ENCODE peak calls at places on chromosomes 2 and 18, in seven cellular contexts. One of them, this sample, is unnamed.

GRCh38 chr2:75596784-75597183 is 36.0 kb upstream of the EVA1A start:
- DNase-seq in PC-9: no peak
- DNase-seq in heart left ventricle: no peak
- DNase-seq in pancreas: no peak
- DNase-seq in Caco-2: no peak
- DNase-seq in ovary: no peak
- DNase-seq in A549: no peak
- DNase-seq in this sample: no peak

GRCh38 chr2:167103028-167103756 is 214.9 kb downstream of the XIRP2 start:
- DNase-seq in PC-9: no peak
- DNase-seq in heart left ventricle: no peak
- DNase-seq in pancreas: no peak
- DNase-seq in Caco-2: no peak
- DNase-seq in ovary: no peak
- DNase-seq in A549: no peak
- DNase-seq in this sample: no peak

GRCh38 chr2:57906152-57906732 is 140.4 kb upstream of the VRK2 start:
- DNase-seq in PC-9: no peak
- DNase-seq in heart left ventricle: no peak
- DNase-seq in pancreas: no peak
- DNase-seq in Caco-2: no peak
- DNase-seq in ovary: no peak
- DNase-seq in A549: peak
- DNase-seq in this sample: no peak

GRCh38 chr2:11656671-11657101 is 13.3 kb downstream of the NTSR2 start:
- DNase-seq in PC-9: peak
- DNase-seq in heart left ventricle: no peak
- DNase-seq in pancreas: no peak
- DNase-seq in Caco-2: peak
- DNase-seq in ovary: peak
- DNase-seq in A549: no peak
- DNase-seq in this sample: no peak

GRCh38 chr2:109507217-109507616 is 106.5 kb downstream of the SEPTIN10 start:
- DNase-seq in PC-9: no peak
- DNase-seq in heart left ventricle: no peak
- DNase-seq in pancreas: no peak
- DNase-seq in Caco-2: no peak
- DNase-seq in ovary: no peak
- DNase-seq in A549: no peak
- DNase-seq in this sample: no peak

GRCh38 chr18:5895886-5896740 is 791 bp upstream of the TMEM200C start:
- DNase-seq in PC-9: no peak
- DNase-seq in heart left ventricle: peak
- DNase-seq in pancreas: no peak
- DNase-seq in Caco-2: no peak
- DNase-seq in ovary: peak
- DNase-seq in A549: no peak
- DNase-seq in this sample: no peak

GRCh38 chr2:189204322-189204941 is 24.9 kb upstream of the COL5A2 start:
- DNase-seq in PC-9: no peak
- DNase-seq in heart left ventricle: no peak
- DNase-seq in pancreas: no peak
- DNase-seq in Caco-2: no peak
- DNase-seq in ovary: no peak
- DNase-seq in A549: peak
- DNase-seq in this sample: no peak

GRCh38 chr18:27605107-27605834 is 420.2 kb upstream of the CHST9 start:
- DNase-seq in PC-9: peak
- DNase-seq in heart left ventricle: peak
- DNase-seq in pancreas: peak
- DNase-seq in Caco-2: peak
- DNase-seq in ovary: peak
- DNase-seq in A549: peak
- DNase-seq in this sample: peak

GRCh38 chr2:176516051-176516601 is 246.9 kb downstream of the MTX2 start:
- DNase-seq in PC-9: no peak
- DNase-seq in heart left ventricle: no peak
- DNase-seq in pancreas: no peak
- DNase-seq in Caco-2: no peak
- DNase-seq in ovary: no peak
- DNase-seq in A549: no peak
- DNase-seq in this sample: no peak

GRCh38 chr2:64463784-64464183 is 9.8 kb downstream of the LGALSL start:
- DNase-seq in PC-9: no peak
- DNase-seq in heart left ventricle: no peak
- DNase-seq in pancreas: no peak
- DNase-seq in Caco-2: no peak
- DNase-seq in ovary: no peak
- DNase-seq in A549: no peak
- DNase-seq in this sample: no peak

GRCh38 chr18:3498705-3499451 is 48.9 kb downstream of the TGIF1 start:
- DNase-seq in PC-9: no peak
- DNase-seq in heart left ventricle: peak
- DNase-seq in pancreas: peak
- DNase-seq in Caco-2: peak
- DNase-seq in ovary: peak
- DNase-seq in A549: peak
- DNase-seq in this sample: no peak

DNA sequence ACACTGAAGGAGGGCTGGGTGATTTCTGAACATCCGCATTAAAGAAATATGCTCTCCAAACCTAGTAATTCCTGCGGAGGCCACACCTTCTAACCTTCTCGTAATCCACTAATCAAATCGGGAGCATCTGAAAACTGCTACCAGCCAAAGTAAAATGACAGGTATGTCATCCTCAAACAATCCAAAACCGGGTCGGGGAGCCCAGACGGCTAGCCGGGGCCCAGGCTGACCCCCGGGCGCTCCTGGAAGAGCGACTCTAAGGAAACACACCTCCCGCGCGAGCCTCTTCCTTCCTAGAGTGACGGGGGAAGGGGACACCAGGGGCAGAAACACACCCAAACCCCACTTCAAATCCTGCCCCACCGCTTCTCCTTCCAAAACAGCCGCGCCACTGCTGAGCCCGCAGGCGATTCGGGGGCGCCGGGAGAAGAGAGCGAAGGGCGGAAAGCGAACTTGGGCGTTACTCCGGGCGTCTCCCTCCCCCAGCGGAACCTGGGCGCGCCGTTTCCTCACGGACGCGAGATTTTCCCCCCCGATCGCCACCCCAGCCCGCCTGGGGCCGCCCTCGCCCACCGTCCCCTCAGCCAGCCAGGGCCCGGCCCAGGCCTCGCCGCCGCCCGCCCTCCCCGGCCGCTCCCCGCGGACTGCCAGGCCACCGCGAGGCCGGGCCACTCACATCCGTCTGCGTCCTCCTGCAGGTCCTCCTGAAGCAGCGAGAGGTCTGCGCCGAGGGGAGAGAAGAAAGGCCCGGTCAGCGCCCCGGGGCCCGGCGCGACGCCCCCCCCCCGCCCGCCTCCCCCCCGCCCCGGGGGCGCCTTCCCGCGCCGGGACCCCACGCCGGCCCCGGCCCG is 584 bp downstream of the PPP4R1 start:
- DNase-seq in PC-9: peak
- DNase-seq in heart left ventricle: peak
- DNase-seq in pancreas: peak
- DNase-seq in Caco-2: peak
- DNase-seq in ovary: peak
- DNase-seq in A549: peak
- DNase-seq in this sample: no peak
- TF ChIP-seq CTCF in PC-9: no peak
- TF ChIP-seq CTCF in heart left ventricle: no peak
- TF ChIP-seq CTCF in pancreas: no peak
- TF ChIP-seq CTCF in Caco-2: no peak
- TF ChIP-seq CTCF in ovary: no peak
- TF ChIP-seq CTCF in A549: no peak
- TF ChIP-seq CTCF in this sample: no peak

GRCh38 chr18:57542801-57543427 is 43.6 kb downstream of the FECH start:
- DNase-seq in PC-9: no peak
- DNase-seq in heart left ventricle: no peak
- DNase-seq in pancreas: no peak
- DNase-seq in Caco-2: no peak
- DNase-seq in ovary: no peak
- DNase-seq in A549: no peak
- DNase-seq in this sample: no peak
- H3K4me3 ChIP-seq in PC-9: no peak
- H3K4me3 ChIP-seq in heart left ventricle: no peak
- H3K4me3 ChIP-seq in pancreas: no peak
- H3K4me3 ChIP-seq in Caco-2: no peak
- H3K4me3 ChIP-seq in ovary: no peak
- H3K4me3 ChIP-seq in A549: no peak
- H3K4me3 ChIP-seq in this sample: no peak

GRCh38 chr2:48607307-48608014 is 10.2 kb upstream of the GTF2A1L start:
- DNase-seq in PC-9: peak
- DNase-seq in heart left ventricle: no peak
- DNase-seq in pancreas: no peak
- DNase-seq in Caco-2: no peak
- DNase-seq in ovary: no peak
- DNase-seq in A549: no peak
- DNase-seq in this sample: peak
- TF ChIP-seq CTCF in PC-9: no peak
- TF ChIP-seq CTCF in heart left ventricle: no peak
- TF ChIP-seq CTCF in pancreas: no peak
- TF ChIP-seq CTCF in Caco-2: no peak
- TF ChIP-seq CTCF in ovary: no peak
- TF ChIP-seq CTCF in A549: no peak
- TF ChIP-seq CTCF in this sample: no peak

DNA sequence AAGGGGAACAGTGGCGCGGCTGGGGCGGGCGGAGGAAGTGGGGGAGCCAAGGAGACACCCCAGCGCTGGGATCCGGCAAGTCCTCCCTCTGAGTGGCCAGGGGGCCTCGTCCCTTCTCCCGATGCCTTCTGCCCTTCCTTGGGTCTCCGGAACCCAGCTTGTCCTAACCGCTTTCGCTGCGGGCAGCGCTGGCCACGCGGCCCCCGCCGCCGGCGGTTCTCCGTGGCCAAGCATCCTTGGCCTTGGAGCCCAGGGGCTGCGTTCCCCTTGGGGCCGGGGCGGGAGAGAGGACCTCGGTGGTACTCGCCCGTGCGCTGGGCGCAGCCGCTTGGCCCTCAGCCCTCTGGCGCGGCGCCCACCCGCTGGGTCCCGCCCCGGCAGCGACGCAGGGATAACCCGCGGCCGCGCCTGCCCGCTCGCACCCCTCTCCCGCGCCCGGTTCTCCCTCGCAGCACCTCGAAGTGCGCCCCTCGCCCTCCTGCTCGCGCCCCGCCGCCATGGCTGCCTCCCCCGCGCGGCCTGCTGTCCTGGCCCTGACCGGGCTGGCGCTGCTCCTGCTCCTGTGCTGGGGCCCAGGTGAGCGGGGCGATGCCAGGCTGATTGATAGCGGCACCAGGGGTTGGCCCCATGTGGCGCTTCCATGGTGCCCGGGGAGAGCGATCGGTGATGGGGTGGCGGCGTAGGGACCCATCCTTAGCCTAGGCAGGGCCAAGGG is 128.7 kb downstream of the UXS1 start:
- DNase-seq in PC-9: no peak
- DNase-seq in heart left ventricle: peak
- DNase-seq in pancreas: peak
- DNase-seq in Caco-2: no peak
- DNase-seq in ovary: peak
- DNase-seq in A549: no peak
- DNase-seq in this sample: no peak
- H3K4me3 ChIP-seq in PC-9: no peak
- H3K4me3 ChIP-seq in heart left ventricle: peak
- H3K4me3 ChIP-seq in pancreas: peak
- H3K4me3 ChIP-seq in Caco-2: no peak
- H3K4me3 ChIP-seq in ovary: peak
- H3K4me3 ChIP-seq in A549: no peak
- H3K4me3 ChIP-seq in this sample: no peak

GRCh38 chr2:207230261-207231105 is 64.7 kb upstream of the KLF7 start:
- DNase-seq in PC-9: no peak
- DNase-seq in heart left ventricle: no peak
- DNase-seq in pancreas: peak
- DNase-seq in Caco-2: no peak
- DNase-seq in ovary: no peak
- DNase-seq in A549: peak
- DNase-seq in this sample: no peak
- TF ChIP-seq CTCF in PC-9: peak
- TF ChIP-seq CTCF in heart left ventricle: peak
- TF ChIP-seq CTCF in pancreas: peak
- TF ChIP-seq CTCF in Caco-2: peak
- TF ChIP-seq CTCF in ovary: no peak
- TF ChIP-seq CTCF in A549: peak
- TF ChIP-seq CTCF in this sample: peak

GRCh38 chr18:13460946-13461345 is 242.4 kb downstream of the LDLRAD4 start:
- DNase-seq in PC-9: no peak
- DNase-seq in heart left ventricle: no peak
- DNase-seq in pancreas: no peak
- DNase-seq in Caco-2: no peak
- DNase-seq in ovary: no peak
- DNase-seq in A549: no peak
- DNase-seq in this sample: no peak
- H3K4me3 ChIP-seq in PC-9: peak
- H3K4me3 ChIP-seq in heart left ventricle: no peak
- H3K4me3 ChIP-seq in pancreas: no peak
- H3K4me3 ChIP-seq in Caco-2: no peak
- H3K4me3 ChIP-seq in ovary: no peak
- H3K4me3 ChIP-seq in A549: no peak
- H3K4me3 ChIP-seq in this sample: no peak

DNA sequence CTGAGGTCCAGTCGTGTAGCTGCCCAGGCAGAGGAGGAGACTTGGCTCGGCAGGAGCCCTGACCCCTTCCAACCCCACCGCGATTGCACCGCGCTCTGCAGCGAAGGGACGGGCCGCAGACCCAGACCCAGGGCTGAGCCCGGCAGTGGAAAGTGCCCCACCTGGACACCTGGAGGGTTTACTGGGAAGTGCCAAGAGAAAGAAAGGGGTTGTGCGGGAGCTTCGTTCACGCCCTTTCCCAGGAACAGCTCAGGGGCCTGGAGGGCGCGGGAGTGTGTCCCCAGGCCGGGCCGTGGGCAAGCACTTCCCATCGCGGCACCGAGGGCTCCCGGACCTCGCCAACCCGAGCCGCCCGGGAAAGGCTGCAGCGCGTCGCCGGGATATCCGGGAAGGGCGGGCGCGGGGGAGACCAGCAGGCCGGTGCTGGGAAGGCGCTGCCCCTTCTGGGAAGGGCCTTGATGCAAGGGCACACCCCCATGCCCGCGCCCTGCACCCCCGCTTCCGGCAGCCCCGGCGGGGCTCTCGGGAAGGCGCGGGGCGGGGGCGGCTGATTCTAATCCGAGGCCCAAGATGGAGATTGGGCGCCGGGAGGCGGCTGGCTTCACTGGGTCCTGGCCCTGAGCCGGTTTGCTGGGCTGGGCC is 36.1 kb upstream of the MRPL33 start:
- DNase-seq in PC-9: peak
- DNase-seq in heart left ventricle: peak
- DNase-seq in pancreas: peak
- DNase-seq in Caco-2: no peak
- DNase-seq in ovary: peak
- DNase-seq in A549: no peak
- DNase-seq in this sample: no peak
- TF ChIP-seq CTCF in PC-9: no peak
- TF ChIP-seq CTCF in heart left ventricle: no peak
- TF ChIP-seq CTCF in pancreas: no peak
- TF ChIP-seq CTCF in Caco-2: no peak
- TF ChIP-seq CTCF in ovary: no peak
- TF ChIP-seq CTCF in A549: no peak
- TF ChIP-seq CTCF in this sample: no peak

This sample was measured in epithelial cell of proximal tubule.